ENCODE peak calls at places on chromosomes 16 and 17, in six cellular contexts. One of them, this sample, is unnamed.

GRCh38 chr17:8421571-8421970 is 14.1 kb upstream of the NDEL1 start:
- DNase-seq in lower leg skin: no peak
- DNase-seq in omental fat pad: no peak
- DNase-seq in AG04449: no peak
- DNase-seq in upper lobe of right lung: no peak
- DNase-seq in RWPE1: no peak
- DNase-seq in this sample: no peak

GRCh38 chr17:47638903-47639302 is 10.8 kb upstream of the KPNB1 start:
- DNase-seq in lower leg skin: no peak
- DNase-seq in omental fat pad: no peak
- DNase-seq in AG04449: no peak
- DNase-seq in upper lobe of right lung: no peak
- DNase-seq in RWPE1: no peak
- DNase-seq in this sample: no peak

GRCh38 chr17:31472137-31472536 is 80.7 kb downstream of the RAB11FIP4 start:
- DNase-seq in lower leg skin: no peak
- DNase-seq in omental fat pad: no peak
- DNase-seq in AG04449: no peak
- DNase-seq in upper lobe of right lung: no peak
- DNase-seq in RWPE1: no peak
- DNase-seq in this sample: no peak

GRCh38 chr16:88731699-88732098 is 25.4 kb downstream of the CTU2 start:
- DNase-seq in lower leg skin: no peak
- DNase-seq in omental fat pad: no peak
- DNase-seq in AG04449: no peak
- DNase-seq in upper lobe of right lung: no peak
- DNase-seq in RWPE1: peak; percentile 69
- DNase-seq in this sample: no peak

GRCh38 chr17:40073454-40074174 is 10.8 kb downstream of the THRA start:
- DNase-seq in lower leg skin: no peak
- DNase-seq in omental fat pad: no peak
- DNase-seq in AG04449: no peak
- DNase-seq in upper lobe of right lung: no peak
- DNase-seq in RWPE1: no peak
- DNase-seq in this sample: no peak

GRCh38 chr16:86768231-86768791 is 190.0 kb downstream of the FOXL1 start:
- DNase-seq in lower leg skin: no peak
- DNase-seq in omental fat pad: no peak
- DNase-seq in AG04449: no peak
- DNase-seq in upper lobe of right lung: no peak
- DNase-seq in RWPE1: no peak
- DNase-seq in this sample: no peak

GRCh38 chr17:47956818-47957590 is 679 bp downstream of the PRR15L start:
- DNase-seq in lower leg skin: no peak
- DNase-seq in omental fat pad: no peak
- DNase-seq in AG04449: no peak
- DNase-seq in upper lobe of right lung: peak; percentile 72
- DNase-seq in RWPE1: no peak
- DNase-seq in this sample: no peak

GRCh38 chr16:86632206-86632605 is 53.9 kb downstream of the FOXL1 start:
- DNase-seq in lower leg skin: peak; percentile 32
- DNase-seq in omental fat pad: no peak
- DNase-seq in AG04449: no peak
- DNase-seq in upper lobe of right lung: peak; percentile 49
- DNase-seq in RWPE1: no peak
- DNase-seq in this sample: no peak

GRCh38 chr16:16133943-16134604 is 89.2 kb downstream of the ABCC6 start:
- DNase-seq in lower leg skin: no peak
- DNase-seq in omental fat pad: no peak
- DNase-seq in AG04449: no peak
- DNase-seq in upper lobe of right lung: no peak
- DNase-seq in RWPE1: no peak
- DNase-seq in this sample: no peak

GRCh38 chr16:20114356-20114755 is 40.7 kb upstream of the GPR139 start:
- DNase-seq in lower leg skin: no peak
- DNase-seq in omental fat pad: no peak
- DNase-seq in AG04449: no peak
- DNase-seq in upper lobe of right lung: no peak
- DNase-seq in RWPE1: peak; percentile 82
- DNase-seq in this sample: no peak

GRCh38 chr17:42518046-42518754 is 17.8 kb upstream of the NAGLU start:
- DNase-seq in lower leg skin: peak; percentile 95
- DNase-seq in omental fat pad: peak; percentile 82
- DNase-seq in AG04449: peak; percentile 86
- DNase-seq in upper lobe of right lung: peak; percentile 76
- DNase-seq in RWPE1: peak; percentile 84
- DNase-seq in this sample: no peak

GRCh38 chr17:32609085-32609484 is 122.3 kb downstream of the CDK5R1 start:
- DNase-seq in lower leg skin: no peak
- DNase-seq in omental fat pad: no peak
- DNase-seq in AG04449: no peak
- DNase-seq in upper lobe of right lung: peak; percentile 72
- DNase-seq in RWPE1: peak; percentile 45
- DNase-seq in this sample: peak; percentile 67

GRCh38 chr17:27343294-27343693 is 49.4 kb downstream of the WSB1 start:
- DNase-seq in lower leg skin: no peak
- DNase-seq in omental fat pad: no peak
- DNase-seq in AG04449: no peak
- DNase-seq in upper lobe of right lung: no peak
- DNase-seq in RWPE1: no peak
- DNase-seq in this sample: no peak

GRCh38 chr17:1621273-1621954 is 7.2 kb downstream of the SLC43A2 start:
- DNase-seq in lower leg skin: no peak
- DNase-seq in omental fat pad: no peak
- DNase-seq in AG04449: no peak
- DNase-seq in upper lobe of right lung: no peak
- DNase-seq in RWPE1: no peak
- DNase-seq in this sample: no peak

GRCh38 chr16:71781741-71782140 is 26.9 kb downstream of the AP1G1 start:
- DNase-seq in lower leg skin: no peak
- DNase-seq in omental fat pad: no peak
- DNase-seq in AG04449: no peak
- DNase-seq in upper lobe of right lung: no peak
- DNase-seq in RWPE1: peak; percentile 9
- DNase-seq in this sample: no peak

GRCh38 chr17:81016575-81016974 is 18.4 kb upstream of the BAIAP2 start:
- DNase-seq in lower leg skin: no peak
- DNase-seq in omental fat pad: no peak
- DNase-seq in AG04449: no peak
- DNase-seq in upper lobe of right lung: no peak
- DNase-seq in RWPE1: no peak
- DNase-seq in this sample: no peak

GRCh38 chr16:48013476-48013875 is 142.3 kb downstream of the ABCC12 start:
- DNase-seq in lower leg skin: no peak
- DNase-seq in omental fat pad: no peak
- DNase-seq in AG04449: no peak
- DNase-seq in upper lobe of right lung: no peak
- DNase-seq in RWPE1: peak; percentile 89
- DNase-seq in this sample: no peak

GRCh38 chr16:75648265-75649076 is 898 bp downstream of the TERF2IP start:
- DNase-seq in lower leg skin: peak; percentile 98
- DNase-seq in omental fat pad: peak; percentile 81
- DNase-seq in AG04449: no peak
- DNase-seq in upper lobe of right lung: peak; percentile 91
- DNase-seq in RWPE1: peak; percentile 72
- DNase-seq in this sample: peak; percentile 81

GRCh38 chr17:32253117-32253611 is 12.5 kb upstream of the RHBDL3 start:
- DNase-seq in lower leg skin: peak; percentile 95
- DNase-seq in omental fat pad: peak; percentile 77
- DNase-seq in AG04449: no peak
- DNase-seq in upper lobe of right lung: peak; percentile 83
- DNase-seq in RWPE1: peak; percentile 76
- DNase-seq in this sample: peak; percentile 81

GRCh38 chr16:85162478-85163277 is 50.4 kb upstream of the CIBAR2 start:
- DNase-seq in lower leg skin: peak; percentile 93
- DNase-seq in omental fat pad: no peak
- DNase-seq in AG04449: no peak
- DNase-seq in upper lobe of right lung: no peak
- DNase-seq in RWPE1: no peak
- DNase-seq in this sample: no peak

GRCh38 chr17:83174859-83175550 is 95.6 kb downstream of the METRNL start:
- DNase-seq in lower leg skin: peak; percentile 85
- DNase-seq in omental fat pad: no peak
- DNase-seq in AG04449: no peak
- DNase-seq in upper lobe of right lung: no peak
- DNase-seq in RWPE1: no peak
- DNase-seq in this sample: no peak
- TF ChIP-seq CTCF in lower leg skin: no peak
- TF ChIP-seq CTCF in omental fat pad: no peak
- TF ChIP-seq CTCF in AG04449: no peak
- TF ChIP-seq CTCF in upper lobe of right lung: no peak
- TF ChIP-seq CTCF in RWPE1: no peak
- TF ChIP-seq CTCF in this sample: no peak

GRCh38 chr16:46828943-46829342 is 2.0 kb downstream of the C16orf87 start:
- DNase-seq in lower leg skin: no peak
- DNase-seq in omental fat pad: no peak
- DNase-seq in AG04449: no peak
- DNase-seq in upper lobe of right lung: no peak
- DNase-seq in RWPE1: no peak
- DNase-seq in this sample: no peak

GRCh38 chr16:46832757-46833464 is 1.9 kb upstream of the C16orf87 start:
- DNase-seq in lower leg skin: no peak
- DNase-seq in omental fat pad: no peak
- DNase-seq in AG04449: no peak
- DNase-seq in upper lobe of right lung: no peak
- DNase-seq in RWPE1: no peak
- DNase-seq in this sample: no peak

GRCh38 chr16:46830902-46831647 is at the start of gene C16orf87:
- DNase-seq in lower leg skin: peak; percentile 97
- DNase-seq in omental fat pad: peak; percentile 62
- DNase-seq in AG04449: peak; percentile 50
- DNase-seq in upper lobe of right lung: peak; percentile 97
- DNase-seq in RWPE1: peak; percentile 96
- DNase-seq in this sample: peak; percentile 95

GRCh38 chr16:46828292-46828691 is 2.7 kb downstream of the C16orf87 start:
- DNase-seq in lower leg skin: no peak
- DNase-seq in omental fat pad: no peak
- DNase-seq in AG04449: no peak
- DNase-seq in upper lobe of right lung: no peak
- DNase-seq in RWPE1: no peak
- DNase-seq in this sample: no peak

DNA sequence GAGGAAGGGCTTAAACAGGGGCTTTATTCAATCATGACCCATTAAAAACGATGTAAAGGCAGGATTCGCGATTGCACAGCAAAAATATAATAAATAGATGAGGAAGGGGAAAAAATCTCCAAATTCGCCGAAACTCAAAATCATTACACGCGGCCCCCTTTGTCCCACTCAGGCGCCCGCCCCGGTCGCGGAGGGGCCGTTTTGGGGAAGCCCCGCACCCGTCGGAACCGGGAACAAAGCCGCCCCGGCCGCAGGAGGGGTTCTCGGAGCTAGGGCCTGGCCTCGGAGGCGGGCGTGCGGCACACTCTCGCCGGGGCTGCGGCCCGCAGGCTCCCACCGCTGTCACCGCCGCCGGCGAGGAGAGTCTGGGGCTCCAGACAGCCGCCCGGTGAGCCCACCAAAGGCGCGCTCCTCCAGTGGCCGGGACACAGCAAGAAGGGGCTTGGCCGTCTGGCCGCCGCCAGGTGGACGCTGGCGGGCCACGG is 521 bp downstream of the C16orf87 start:
- DNase-seq in lower leg skin: peak; percentile 88
- DNase-seq in omental fat pad: no peak
- DNase-seq in AG04449: no peak
- DNase-seq in upper lobe of right lung: peak; percentile 80
- DNase-seq in RWPE1: peak; percentile 13
- DNase-seq in this sample: no peak
- TF ChIP-seq CTCF in lower leg skin: no peak
- TF ChIP-seq CTCF in omental fat pad: no peak
- TF ChIP-seq CTCF in AG04449: no peak
- TF ChIP-seq CTCF in upper lobe of right lung: no peak
- TF ChIP-seq CTCF in RWPE1: no peak
- TF ChIP-seq CTCF in this sample: no peak

DNA sequence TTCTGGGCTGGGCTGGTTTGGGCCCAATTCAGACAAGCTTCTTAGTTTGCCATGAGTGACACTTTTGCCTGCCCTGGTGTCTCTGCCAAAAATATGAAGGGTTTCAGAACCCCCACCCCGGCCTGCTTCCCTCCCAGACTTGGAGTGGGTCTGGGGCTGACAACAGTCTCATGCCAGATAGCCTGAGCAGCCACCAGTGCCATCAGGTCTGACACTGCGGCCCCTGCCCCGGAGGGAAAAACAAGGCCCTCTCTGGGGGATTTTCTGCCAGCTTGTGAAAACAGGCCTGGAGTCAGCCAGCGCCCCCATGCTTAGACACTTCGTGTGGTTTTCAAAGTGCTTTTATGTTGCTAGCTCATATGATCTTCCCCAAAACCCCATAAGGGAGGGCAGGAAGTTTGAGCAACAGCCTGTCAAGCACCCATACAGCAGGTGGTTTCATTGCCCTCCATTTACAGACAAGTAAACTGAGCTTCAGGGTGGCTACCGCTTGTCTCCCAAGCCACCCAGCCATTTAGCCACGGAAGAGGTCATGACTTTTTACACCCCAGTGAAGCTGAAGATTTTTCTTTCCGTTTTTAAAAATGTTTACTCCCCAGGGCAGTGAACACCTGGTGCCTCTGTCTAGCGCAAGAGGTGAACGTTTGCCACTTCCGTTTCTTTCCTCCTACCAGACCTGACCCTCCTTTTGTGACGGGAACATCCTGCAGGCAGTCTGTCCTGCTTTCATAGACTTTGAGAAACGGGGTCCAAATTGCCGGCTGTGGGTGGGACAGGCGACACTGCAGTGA is 300.6 kb downstream of the SEC14L1 start:
- DNase-seq in lower leg skin: no peak
- DNase-seq in omental fat pad: no peak
- DNase-seq in AG04449: no peak
- DNase-seq in upper lobe of right lung: no peak
- DNase-seq in RWPE1: no peak
- DNase-seq in this sample: peak; percentile 82
- TF ChIP-seq CTCF in lower leg skin: no peak
- TF ChIP-seq CTCF in omental fat pad: no peak
- TF ChIP-seq CTCF in AG04449: no peak
- TF ChIP-seq CTCF in upper lobe of right lung: no peak
- TF ChIP-seq CTCF in RWPE1: no peak
- TF ChIP-seq CTCF in this sample: peak; percentile 28

DNA sequence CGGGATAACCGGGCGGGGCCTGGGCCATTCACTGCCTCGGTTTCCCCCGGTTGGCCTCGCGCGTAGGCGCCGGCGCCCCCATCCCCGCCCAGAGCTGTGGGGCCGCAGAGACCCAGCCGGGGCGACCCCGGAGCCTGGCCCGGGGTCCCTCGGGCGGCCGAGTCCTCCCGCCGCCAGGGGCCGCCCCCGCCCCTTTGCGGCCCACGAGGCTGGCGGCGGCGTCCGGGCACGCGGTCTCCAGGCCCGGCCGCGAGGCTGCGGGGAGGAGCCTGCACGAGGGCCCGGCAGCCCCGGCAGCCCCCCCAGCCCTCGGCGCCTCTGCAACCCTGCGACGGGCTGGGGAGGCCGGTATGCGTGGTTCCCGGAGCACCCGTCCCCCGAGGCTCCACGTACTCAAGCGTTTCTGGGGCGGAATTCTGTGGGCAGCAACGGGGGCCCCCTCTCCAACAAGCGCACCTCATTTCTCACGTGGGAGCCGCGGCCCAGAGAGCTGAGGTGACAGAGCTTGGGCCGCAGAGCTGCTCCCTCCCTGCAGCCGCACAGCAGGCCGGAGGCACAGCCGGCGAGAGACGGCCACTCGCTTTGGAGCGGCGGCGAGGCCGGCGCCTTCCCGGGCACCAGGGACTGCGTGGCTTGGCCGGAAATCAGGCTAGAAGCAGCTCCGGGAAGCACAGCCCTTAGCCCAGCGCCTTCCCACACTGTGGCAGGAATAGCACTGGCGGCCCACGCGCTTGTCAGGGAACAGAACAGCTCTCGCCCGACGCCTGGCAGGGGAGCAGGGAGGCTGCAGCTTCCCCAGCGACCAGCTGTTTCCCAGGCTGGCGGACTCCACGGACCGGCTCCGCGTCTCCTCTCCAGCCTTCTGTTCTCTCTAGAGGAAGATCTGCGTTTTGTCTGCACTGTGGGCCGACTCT is 860 bp upstream of the LIMD2 start:
- DNase-seq in lower leg skin: peak; percentile 86
- DNase-seq in omental fat pad: no peak
- DNase-seq in AG04449: no peak
- DNase-seq in upper lobe of right lung: peak; percentile 80
- DNase-seq in RWPE1: no peak
- DNase-seq in this sample: peak; percentile 79
- TF ChIP-seq CTCF in lower leg skin: no peak
- TF ChIP-seq CTCF in omental fat pad: no peak
- TF ChIP-seq CTCF in AG04449: no peak
- TF ChIP-seq CTCF in upper lobe of right lung: peak; percentile 10
- TF ChIP-seq CTCF in RWPE1: no peak
- TF ChIP-seq CTCF in this sample: peak; percentile 44

This sample was measured in GM10248.